ENCODE peak calls at places on chromosomes 5 and 9, in four cellular contexts. T, B, G and C are unnamed samples.

GRCh38 chr5:7628820-7629219 is 222.1 kb downstream of the CFAP90 start:
- DNase-seq in T (no peak), B (no peak), G (no peak), C (no peak)

GRCh38 chr5:102498271-102499034 is at the start of gene SLCO6A1:
- DNase-seq in T (no peak), B (no peak), G (no peak), C (no peak)

GRCh38 chr5:172179032-172179989 is 8.7 kb downstream of the STK10 start:
- DNase-seq in T (no peak), B (peak), G (no peak), C (no peak)

GRCh38 chr5:120808135-120808534 is 344.0 kb downstream of the PRR16 start:
- DNase-seq in T (no peak), B (no peak), G (no peak), C (no peak)

GRCh38 chr5:84830265-84830664 is 445.6 kb upstream of the EDIL3 start:
- DNase-seq in T (no peak), B (no peak), G (no peak), C (no peak)

GRCh38 chr9:10045598-10045997 is 567.2 kb downstream of the PTPRD start:
- DNase-seq in T (no peak), B (no peak), G (no peak), C (no peak)

GRCh38 chr5:119400248-119400647 is 44.4 kb downstream of the TNFAIP8 start:
- DNase-seq in T (no peak), B (no peak), G (no peak), C (no peak)

GRCh38 chr9:88534456-88535225 is at the start of gene NXNL2:
- DNase-seq in T (peak), B (peak), G (peak), C (peak)

GRCh38 chr9:33287087-33287490 is 3.2 kb upstream of the NFX1 start:
- DNase-seq in T (no peak), B (peak), G (peak), C (peak)

GRCh38 chr5:78496373-78496772 is 136.0 kb downstream of the SCAMP1 start:
- DNase-seq in T (peak), B (no peak), G (no peak), C (no peak)

GRCh38 chr5:82593481-82593880 is 315.3 kb upstream of the RPS23 start:
- DNase-seq in T (no peak), B (no peak), G (no peak), C (no peak)

GRCh38 chr9:126126807-126127206 is 199.8 kb upstream of the MVB12B start:
- DNase-seq in T (no peak), B (peak), G (no peak), C (no peak)

GRCh38 chr9:109908459-109909390 is 128.7 kb downstream of the PALM2AKAP2 start:
- DNase-seq in T (no peak), B (no peak), G (no peak), C (no peak)

GRCh38 chr9:85577353-85577952 is 164.3 kb downstream of the AGTPBP1 start:
- DNase-seq in T (no peak), B (no peak), G (no peak), C (no peak)

GRCh38 chr5:956941-957729 is 51.5 kb upstream of the NKD2 start:
- DNase-seq in T (peak), B (peak), G (peak), C (no peak)
- H3K27ac ChIP-seq in T (no peak), B (no peak), G (peak), C (no peak)

DNA sequence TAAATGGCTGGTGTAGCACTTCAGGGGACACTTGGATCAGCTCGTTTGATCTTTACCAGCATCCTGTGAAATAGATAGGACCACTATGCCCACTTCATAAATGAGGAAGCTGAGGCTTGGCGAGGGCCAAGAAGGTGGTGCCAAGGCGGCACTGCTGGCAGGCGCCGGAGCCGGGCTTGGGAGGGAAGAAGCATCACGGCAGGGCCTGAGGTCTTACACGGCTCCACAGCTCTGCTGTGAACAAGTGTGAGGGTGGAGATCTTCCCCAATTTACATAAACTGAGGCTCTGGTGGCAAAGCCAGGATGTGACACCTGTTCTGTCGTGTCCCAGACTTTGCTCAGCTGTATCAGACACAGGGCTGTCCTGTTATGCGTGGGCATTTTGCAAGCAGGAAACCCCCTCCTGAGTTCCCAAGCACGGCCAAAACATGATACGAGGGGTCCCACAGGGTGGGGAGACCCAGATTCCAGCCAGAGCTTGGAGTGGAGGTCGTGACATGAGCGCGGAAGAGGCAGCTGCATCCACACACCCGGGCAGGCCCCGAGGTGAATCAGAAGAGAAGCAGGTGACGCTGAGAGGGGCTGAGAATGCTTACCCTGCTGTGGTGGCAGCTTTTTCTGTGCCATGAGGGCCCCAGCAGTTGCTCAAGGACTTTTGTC is 117.5 kb upstream of the BOD1 start:
- DNase-seq in T (no peak), B (no peak), G (no peak), C (no peak)
- H3K27ac ChIP-seq in T (no peak), B (no peak), G (peak), C (no peak)

DNA sequence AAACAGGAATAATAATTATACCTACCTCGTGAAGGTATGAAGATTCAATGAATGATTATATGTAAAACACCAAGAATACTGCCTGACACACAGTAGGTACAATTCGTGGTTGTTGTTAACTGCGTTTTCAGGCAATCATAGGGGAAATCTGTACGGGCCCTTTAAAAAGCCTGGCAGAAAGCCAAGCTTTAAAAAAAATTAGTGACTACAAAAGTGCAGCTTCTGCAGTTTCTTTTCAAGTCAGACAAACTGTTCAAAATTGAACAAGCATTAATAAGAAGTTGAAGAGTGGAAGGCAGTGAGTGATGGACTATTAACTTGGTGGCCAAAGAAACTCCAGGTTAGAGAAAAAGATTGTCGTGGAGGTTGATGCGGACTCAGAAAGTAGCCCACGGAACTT is 85.9 kb upstream of the TRIO start:
- DNase-seq in T (no peak), B (no peak), G (no peak), C (no peak)
- H3K27ac ChIP-seq in T (no peak), B (no peak), G (no peak), C (no peak)

GRCh38 chr5:136080113-136080482 is 51.3 kb downstream of the TGFBI start:
- DNase-seq in T (no peak), B (no peak), G (no peak), C (no peak)

GRCh38 chr5:136080483-136081180 is 51.8 kb downstream of the TGFBI start:
- DNase-seq in T (peak), B (peak), G (peak), C (no peak)

GRCh38 chr5:136082390-136083193 is 50.1 kb upstream of the SMAD5 start:
- DNase-seq in T (peak), B (peak), G (peak), C (peak)

GRCh38 chr5:136079195-136079985 is 50.6 kb downstream of the TGFBI start:
- DNase-seq in T (no peak), B (no peak), G (no peak), C (no peak)

DNA sequence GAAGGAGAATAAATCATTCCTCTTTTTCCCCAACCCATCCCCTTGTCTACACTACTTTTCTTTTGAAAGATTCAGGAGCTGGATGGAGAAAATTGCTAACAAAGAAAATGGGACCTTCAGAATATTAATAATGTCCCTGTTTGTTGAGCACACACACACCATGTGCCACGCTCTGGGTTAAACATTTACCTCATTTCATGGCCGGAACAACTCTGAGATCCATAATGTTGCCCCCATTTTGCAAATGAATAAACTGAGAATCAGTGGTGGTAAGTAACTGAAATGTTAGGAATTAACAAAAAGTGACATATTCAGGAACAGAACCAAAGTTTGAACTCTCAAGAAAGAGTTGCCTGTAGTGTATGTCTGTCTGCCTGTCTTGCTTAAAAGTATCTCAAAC is 51.5 kb upstream of the SMAD5 start:
- DNase-seq in T (no peak), B (no peak), G (no peak), C (no peak)
- H3K27ac ChIP-seq in T (no peak), B (peak), G (peak), C (no peak)

GRCh38 chr9:124264812-124265211 is 7.1 kb downstream of the NEK6 start:
- DNase-seq in T (no peak), B (no peak), G (no peak), C (no peak)

GRCh38 chr9:124266826-124267201 is 9.1 kb downstream of the NEK6 start:
- DNase-seq in T (no peak), B (no peak), G (no peak), C (no peak)

GRCh38 chr9:124268248-124268647 is 10.5 kb downstream of the NEK6 start:
- DNase-seq in T (no peak), B (no peak), G (no peak), C (no peak)

GRCh38 chr9:124267271-124267807 is 9.6 kb downstream of the NEK6 start:
- DNase-seq in T (peak), B (no peak), G (peak), C (no peak)

GRCh38 chr9:124266139-124266825 is 8.5 kb downstream of the NEK6 start:
- DNase-seq in T (peak), B (no peak), G (no peak), C (no peak)
- H3K27ac ChIP-seq in T (peak), B (no peak), G (peak), C (no peak)

DNA sequence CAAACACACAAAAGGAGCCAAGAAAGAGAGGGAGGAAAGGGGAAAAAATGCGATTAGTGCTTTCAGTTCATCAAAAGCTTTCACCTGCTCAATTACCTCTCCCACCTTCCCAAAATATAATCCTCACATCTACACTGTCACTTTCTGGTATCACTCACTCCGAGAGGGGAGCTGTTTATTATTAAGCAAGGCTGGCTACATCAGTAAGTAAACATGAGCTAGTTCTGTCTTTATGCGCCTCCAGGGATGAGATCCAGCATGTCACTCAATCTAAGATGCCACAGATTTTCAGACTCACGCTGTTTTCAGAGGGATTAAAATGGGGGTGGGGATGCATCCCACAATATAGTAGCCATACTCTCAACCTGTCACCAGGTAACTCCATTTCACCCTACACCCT is 54.9 kb downstream of the TLE1 start:
- DNase-seq in T (no peak), B (no peak), G (no peak), C (no peak)
- H3K27ac ChIP-seq in T (no peak), B (no peak), G (peak), C (no peak)

GRCh38 chr9:93197670-93198069 is 13.7 kb downstream of the WNK2 start:
- DNase-seq in T (no peak), B (no peak), G (no peak), C (no peak)
- H3K27ac ChIP-seq in T (no peak), B (no peak), G (peak), C (no peak)

DNA sequence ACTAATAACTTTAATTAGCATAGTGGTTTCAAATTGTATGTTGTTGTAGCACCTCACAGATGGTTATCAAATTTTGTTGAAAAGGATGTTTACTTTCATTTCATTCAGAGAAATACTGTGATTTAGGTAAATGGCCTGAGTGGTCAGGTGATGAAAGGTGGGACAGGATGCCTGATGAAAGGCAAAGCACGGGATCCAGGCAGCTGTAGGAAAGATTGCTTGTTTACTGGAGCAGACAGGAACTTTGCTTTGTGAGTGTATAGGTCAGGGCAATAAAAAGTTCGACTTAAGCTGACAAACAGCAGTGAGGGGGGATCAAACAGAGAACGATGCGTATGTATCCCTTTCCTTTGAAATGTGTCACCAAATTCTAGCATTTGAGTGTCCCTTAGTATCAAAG is 19.0 kb downstream of the KIAA1958 start:
- DNase-seq in T (no peak), B (no peak), G (no peak), C (no peak)
- H3K27ac ChIP-seq in T (no peak), B (no peak), G (no peak), C (no peak)